ENCODE peak calls at places on chromosomes 12 and 14, in seven cellular contexts. J is lower leg skin, V is mesenchymal stem cell, U is cardiac muscle cell, H is AG10803, C is astrocyte of the cerebellum, A is small intestine. X is an unnamed sample.

GRCh38 chr12:94618995-94619695 is 31.2 kb downstream of the TMCC3 start:
- DNase-seq in U (no peak), H (peak; percentile 35), V (peak; percentile 76), J (no peak), C (no peak), A (peak; percentile 27), X (peak; percentile 15)

GRCh38 chr12:210277-211141 is 3.4 kb downstream of the SLC6A12 start:
- DNase-seq in C (no peak), H (no peak), A (peak; percentile 38), U (no peak), V (no peak), J (no peak), X (no peak)

GRCh38 chr14:67641902-67642749 is 22.4 kb downstream of the ARG2 start:
- DNase-seq in A (peak; percentile 47), H (no peak), J (no peak), U (no peak), V (no peak), C (no peak), X (no peak)

GRCh38 chr14:87745507-87746118 is 247.4 kb downstream of the GALC start:
- DNase-seq in V (peak; percentile 27), H (peak; percentile 50), C (peak; percentile 2), A (peak; percentile 15), U (peak; percentile 54), J (no peak), X (no peak)

GRCh38 chr12:129064201-129064881 is 211.1 kb downstream of the GLT1D1 start:
- DNase-seq in A (no peak), V (no peak), J (peak; percentile 39), H (no peak), C (no peak), U (no peak), X (no peak)

GRCh38 chr12:81627336-81628189 is 131.6 kb downstream of the PPFIA2 start:
- DNase-seq in U (peak; percentile 81), A (peak; percentile 36), H (peak; percentile 48), V (peak; percentile 50), J (no peak), C (peak; percentile 49), X (no peak)

GRCh38 chr12:11798856-11799530 is 149.5 kb downstream of the ETV6 start:
- DNase-seq in A (no peak), J (no peak), H (peak; percentile 94), U (no peak), C (peak; percentile 71), V (peak; percentile 82), X (peak; percentile 19)

GRCh38 chr12:72832024-72832423 is 559.9 kb downstream of the TRHDE start:
- DNase-seq in V (no peak), H (no peak), U (no peak), A (no peak), J (no peak), C (no peak), X (no peak)

GRCh38 chr12:121673013-121673441 is 3.6 kb upstream of the MORN3 start:
- DNase-seq in A (peak; percentile 20), C (no peak), J (peak; percentile 90), H (peak; percentile 29), V (peak; percentile 8), U (no peak), X (no peak)

GRCh38 chr14:42535397-42535796 is 928.7 kb downstream of the LRFN5 start:
- DNase-seq in C (no peak), J (no peak), H (no peak), A (no peak), U (no peak), V (no peak), X (no peak)

GRCh38 chr14:20604291-20604690 is 13.1 kb upstream of the RNASE12 start:
- DNase-seq in A (no peak), C (no peak), U (no peak), J (no peak), H (no peak), V (no peak), X (no peak)

GRCh38 chr12:12387521-12387920 is 30.6 kb downstream of the BORCS5 start:
- DNase-seq in J (no peak), U (no peak), V (no peak), C (no peak), A (no peak), H (peak; percentile 61), X (no peak)

GRCh38 chr12:55068416-55069010 is 48.7 kb downstream of the NEUROD4 start:
- DNase-seq in A (peak; percentile 53), J (no peak), U (peak; percentile 75), V (peak; percentile 49), C (peak; percentile 31), H (peak; percentile 56), X (no peak)

GRCh38 chr12:32107376-32108267 is 975 bp downstream of the BICD1 start:
- DNase-seq in V (peak; percentile 70), C (no peak), A (peak; percentile 9), J (peak; percentile 75), U (peak; percentile 27), H (peak; percentile 62), X (no peak)

GRCh38 chr12:123743002-123743401 is 19.1 kb upstream of the DNAH10 start:
- DNase-seq in J (peak; percentile 82), C (no peak), U (no peak), A (no peak), V (no peak), H (no peak), X (no peak)

DNA sequence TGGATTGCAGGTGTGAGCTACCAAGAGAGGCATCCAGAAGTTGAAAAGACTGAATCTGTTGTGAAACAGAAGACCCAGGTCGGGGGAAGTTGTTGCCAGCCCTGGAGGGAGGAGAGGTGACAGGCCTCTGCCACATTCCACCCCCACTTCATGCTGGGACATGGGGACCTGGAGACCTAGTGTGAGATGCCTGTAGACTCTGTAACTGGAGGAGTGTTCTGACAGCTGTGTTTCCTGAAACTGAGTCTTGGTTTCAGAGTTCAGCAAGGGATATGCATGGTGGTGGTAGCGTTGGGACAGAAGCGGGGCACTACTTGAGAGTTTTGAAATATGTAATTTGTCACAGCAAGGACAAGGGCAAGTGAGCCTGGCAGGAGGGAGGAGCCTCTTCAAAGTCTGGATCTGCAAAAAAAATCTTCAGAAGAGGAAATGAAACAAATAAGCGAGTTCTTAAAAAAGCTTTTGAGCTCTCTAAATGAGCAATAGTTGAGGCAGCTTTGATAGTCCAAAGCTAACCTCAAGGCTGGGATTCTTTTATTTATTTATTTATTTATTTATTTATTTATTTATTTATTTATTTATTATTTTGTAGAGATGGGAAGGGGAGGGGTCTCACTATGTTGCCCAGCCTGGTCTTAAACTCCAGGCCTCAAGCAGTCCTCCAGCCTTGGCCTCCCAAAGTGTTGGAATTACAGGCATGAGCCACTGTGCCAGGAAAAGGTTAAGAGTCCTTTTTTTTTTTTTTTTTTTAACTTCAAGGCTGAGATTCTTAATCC is 58.9 kb upstream of the EEA1 start:
- DNase-seq in H (no peak), C (no peak), U (peak; percentile 24), A (no peak), J (no peak), V (no peak), X (no peak)
- H3K4me3 ChIP-seq in H (no peak overlapping the region), C (no peak overlapping the region), U (no peak overlapping the region), A (no peak overlapping the region), J (no peak overlapping the region), V (no peak overlapping the region), X (no peak overlapping the region)

GRCh38 chr12:98895086-98895651 is 250.1 kb downstream of the APAF1 start:
- DNase-seq in J (no peak), U (peak; percentile 49), H (no peak), A (no peak), V (no peak), C (no peak), X (no peak)

GRCh38 chr12:98893601-98894411 is 248.7 kb downstream of the APAF1 start:
- DNase-seq in A (no peak), H (no peak), C (no peak), U (peak; percentile 21), J (no peak), V (no peak), X (no peak)

GRCh38 chr12:98893126-98893525 is 248.0 kb downstream of the APAF1 start:
- DNase-seq in U (no peak), C (no peak), A (no peak), J (no peak), H (no peak), V (no peak), X (no peak)

GRCh38 chr12:98896938-98897337 is 251.8 kb downstream of the APAF1 start:
- DNase-seq in V (no peak), H (no peak), C (peak; percentile 31), U (peak; percentile 65), A (no peak), J (no peak), X (no peak)

DNA sequence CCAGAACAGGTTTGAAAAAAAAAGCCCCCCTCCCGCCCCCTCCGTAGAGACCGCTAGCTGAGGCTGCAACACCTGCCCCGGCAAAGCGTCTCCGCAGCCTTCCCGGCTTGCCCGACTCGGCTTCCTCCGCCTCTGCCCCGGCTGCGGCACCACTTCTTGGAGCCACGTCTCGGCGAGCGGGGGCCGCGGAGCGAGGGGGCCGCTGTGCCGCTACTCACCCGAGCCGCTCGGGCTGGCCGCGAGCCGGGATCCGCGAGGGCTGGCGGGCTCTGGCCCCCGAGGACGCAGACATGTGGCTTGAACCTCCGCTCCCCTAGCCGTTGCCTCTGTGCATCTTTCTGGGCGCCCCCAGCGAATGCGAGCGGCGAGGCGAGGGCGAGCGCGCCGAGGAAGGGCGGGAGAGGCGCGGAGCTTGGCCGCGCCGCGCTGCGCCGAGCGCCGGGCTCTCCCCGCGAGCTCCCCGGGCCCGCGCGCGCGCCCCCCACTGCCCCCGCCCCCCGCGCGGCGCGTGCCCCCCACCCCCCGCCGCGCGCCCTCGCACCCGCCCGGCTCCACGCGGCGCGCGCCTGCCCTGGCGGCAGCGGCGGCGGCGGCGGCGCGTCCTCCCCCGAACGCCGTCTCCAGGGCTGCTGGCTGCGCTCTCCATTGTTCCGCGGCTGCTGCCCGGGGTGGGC is 249.5 kb downstream of the APAF1 start:
- DNase-seq in J (no peak), H (no peak), V (no peak), U (peak; percentile 40), A (no peak), C (no peak), X (no peak)
- H3K4me3 ChIP-seq in J (no peak overlapping the region), H (no peak overlapping the region), V (no peak overlapping the region), U (peak overlapping the region; percentile 50), A (peak overlapping the region; percentile 10), C (peak overlapping the region; percentile 49), X (no peak overlapping the region)

GRCh38 chr12:69415471-69416275 is 54.5 kb upstream of the FRS2 start:
- DNase-seq in J (peak; percentile 86), C (peak; percentile 87), V (peak; percentile 78), U (peak; percentile 81), H (peak; percentile 96), A (peak; percentile 55), X (peak; percentile 81)
- H3K4me3 ChIP-seq in J (no peak overlapping the region), C (no peak overlapping the region), V (no peak overlapping the region), U (no peak overlapping the region), H (no peak overlapping the region), A (no peak overlapping the region), X (no peak overlapping the region)

GRCh38 chr12:104201238-104202001 is 14.2 kb upstream of the TXNRD1 start:
- DNase-seq in A (peak; percentile 59), V (peak; percentile 74), H (peak; percentile 64), U (peak; percentile 63), J (no peak), C (peak; percentile 55), X (no peak)

GRCh38 chr12:104204690-104205480 is 10.7 kb upstream of the TXNRD1 start:
- DNase-seq in V (no peak), A (no peak), J (no peak), U (no peak), C (no peak), H (no peak), X (no peak)

GRCh38 chr12:104197264-104197663 is 18.3 kb upstream of the TXNRD1 start:
- DNase-seq in C (no peak), H (peak; percentile 72), A (no peak), V (no peak), U (no peak), J (no peak), X (no peak)

DNA sequence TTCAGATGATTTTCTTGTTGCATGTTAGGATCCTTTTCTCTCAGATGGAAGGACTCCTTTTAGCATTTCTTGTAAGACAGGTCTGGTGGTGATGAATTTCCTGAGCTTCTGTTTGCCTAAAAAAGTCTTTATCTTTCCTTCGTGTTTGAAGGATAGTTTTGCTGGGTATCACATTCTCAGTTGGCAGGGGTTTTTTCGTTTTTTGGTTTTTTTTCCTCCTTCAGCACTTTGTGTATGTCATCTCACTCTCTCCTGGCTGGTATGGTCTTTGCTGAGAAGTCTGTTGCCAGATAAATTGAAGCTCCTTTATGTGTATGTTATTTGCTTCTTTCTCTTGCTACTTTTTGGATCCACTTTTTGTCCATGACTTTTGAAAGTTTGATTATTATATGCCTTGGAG is 15.6 kb upstream of the TXNRD1 start:
- DNase-seq in V (no peak), J (no peak), C (no peak), A (no peak), U (no peak), H (no peak), X (no peak)
- H3K4me3 ChIP-seq in V (no peak overlapping the region), J (no peak overlapping the region), C (no peak overlapping the region), A (no peak overlapping the region), U (no peak overlapping the region), H (no peak overlapping the region), X (no peak overlapping the region)

X was measured in BJ.